ENCODE peak calls at places on chromosomes 2 and 18, in seven cellular contexts. P is choroid plexus epithelial cell, K is psoas muscle, M is astrocyte of the cerebellum, Z is cardiac muscle cell, H is MG63, I is mesenchymal stem cell. E is an unnamed sample.

GRCh38 chr2:162324953-162325352 is 6.5 kb upstream of the IFIH1 start:
- DNase-seq in I (no peak), M (no peak), Z (no peak), H (no peak), P (no peak), K (no peak), E (no peak)

GRCh38 chr2:241008711-241009121 is 10.3 kb downstream of the SNED1 start:
- DNase-seq in I (no peak), P (no peak), K (peak; percentile 32), H (no peak), M (no peak), Z (no peak), E (no peak)

GRCh38 chr2:239012228-239012627 is 164.3 kb downstream of the TWIST2 start:
- DNase-seq in M (no peak), I (no peak), K (no peak), H (no peak), P (no peak), Z (no peak), E (no peak)

GRCh38 chr2:225600444-225600843 is 200.9 kb downstream of the NYAP2 start:
- DNase-seq in M (no peak), K (no peak), H (no peak), P (peak; percentile 78), I (peak; percentile 21), Z (peak; percentile 2), E (no peak)

GRCh38 chr2:59308108-59308507 is 1067.0 kb upstream of the FANCL start:
- DNase-seq in M (no peak), K (no peak), I (no peak), P (no peak), Z (no peak), H (no peak), E (no peak)

GRCh38 chr2:128606837-128607236 is 288.2 kb upstream of the HS6ST1 start:
- DNase-seq in H (no peak), I (no peak), M (no peak), Z (no peak), K (no peak), P (no peak), E (no peak)

GRCh38 chr2:158667567-158667966 is 127.5 kb upstream of the DAPL1 start:
- DNase-seq in I (peak; percentile 16), M (peak; percentile 77), P (peak; percentile 63), K (no peak), Z (peak; percentile 75), H (no peak), E (no peak)

GRCh38 chr2:10658041-10658913 is 31.5 kb downstream of the NOL10 start:
- DNase-seq in M (peak; percentile 90), I (peak; percentile 72), K (no peak), Z (peak; percentile 76), P (peak; percentile 93), H (peak; percentile 57), E (peak; percentile 34)

GRCh38 chr2:65142515-65142914 is 12.6 kb upstream of the RAB1A start:
- DNase-seq in Z (no peak), M (no peak), K (no peak), I (no peak), H (no peak), P (peak; percentile 22), E (no peak)

GRCh38 chr2:240998706-240999000 is 235 bp downstream of the SNED1 start:
- DNase-seq in P (no peak), M (no peak), I (no peak), H (no peak), Z (no peak), K (no peak), E (no peak)

DNA sequence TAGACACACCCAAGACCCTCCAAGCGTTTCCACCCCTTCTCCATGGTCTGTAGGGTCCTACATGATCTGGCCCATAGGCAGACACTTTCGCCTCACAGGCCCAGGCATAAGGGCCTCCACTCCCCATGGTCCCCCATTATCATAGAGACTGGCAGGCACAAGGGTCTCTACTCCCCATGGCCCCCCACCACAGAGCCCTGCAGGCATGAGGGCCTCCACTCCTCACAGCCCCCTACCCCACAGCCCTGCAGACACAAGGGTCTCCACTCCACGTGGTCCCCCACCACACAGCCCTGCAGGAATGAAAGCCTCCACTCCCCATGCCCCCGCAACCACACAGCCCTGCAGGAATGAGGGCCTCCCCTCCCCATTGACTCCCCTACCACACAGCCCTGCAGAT is 159.7 kb upstream of the AGAP1 start:
- DNase-seq in I (no peak), H (no peak), Z (no peak), M (no peak), K (no peak), P (no peak), E (no peak)
- H3K4me3 ChIP-seq in I (no peak overlapping the region), H (no peak overlapping the region), Z (no peak overlapping the region), M (no peak overlapping the region), K (no peak overlapping the region), P (no peak overlapping the region), E (no peak overlapping the region)

DNA sequence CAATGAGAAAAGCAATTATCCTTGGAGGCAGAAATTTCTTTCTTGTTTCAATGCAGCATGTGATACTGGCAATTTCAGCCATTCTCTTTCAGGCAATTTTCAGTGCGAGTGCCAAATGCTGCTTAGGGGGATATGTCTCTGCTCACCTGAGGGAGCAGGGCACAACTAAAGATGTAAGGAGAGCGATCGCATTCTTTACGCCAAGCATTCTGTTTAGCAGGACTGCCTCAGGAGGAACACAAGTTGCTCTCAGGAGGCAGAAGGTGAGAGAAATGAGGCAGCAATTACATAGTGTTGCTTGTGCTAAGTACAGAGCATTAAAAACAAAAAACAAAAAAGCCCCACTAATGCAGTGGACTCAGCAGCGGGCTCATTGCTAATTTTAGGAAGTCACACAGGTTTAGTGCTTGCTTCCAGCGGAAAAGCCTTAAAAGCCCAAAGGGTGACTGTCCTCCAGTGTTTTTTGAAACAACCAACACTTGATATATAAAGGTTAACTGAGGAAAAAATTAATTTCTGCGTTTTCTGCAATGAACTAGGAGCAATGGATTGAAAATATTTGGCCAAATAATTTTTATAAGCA is 116.9 kb downstream of the METTL8 start:
- DNase-seq in K (no peak), M (no peak), Z (no peak), H (no peak), I (no peak), P (no peak), E (no peak)
- H3K4me3 ChIP-seq in K (no peak overlapping the region), M (no peak overlapping the region), Z (no peak overlapping the region), H (no peak overlapping the region), I (no peak overlapping the region), P (no peak overlapping the region), E (no peak overlapping the region)

GRCh38 chr2:190984595-190984994 is 29.4 kb downstream of the STAT1 start:
- DNase-seq in M (peak; percentile 74), H (peak; percentile 73), P (peak; percentile 93), Z (peak; percentile 71), K (no peak), I (no peak), E (no peak)
- H3K4me3 ChIP-seq in M (no peak overlapping the region), H (no peak overlapping the region), P (no peak overlapping the region), Z (no peak overlapping the region), K (no peak overlapping the region), I (no peak overlapping the region), E (no peak overlapping the region)

GRCh38 chr2:28810384-28811285 is at the start of gene SPDYA:
- DNase-seq in H (peak; percentile 64), K (peak; percentile 85), I (peak; percentile 72), P (peak; percentile 80), Z (peak; percentile 81), M (peak; percentile 15), E (no peak)
- H3K4me3 ChIP-seq in H (peak within 1 kb of the TSS; percentile 47), K (peak within 1 kb of the TSS; percentile 72), I (peak within 1 kb of the TSS; percentile 77), P (peak within 1 kb of the TSS; percentile 58), Z (peak within 1 kb of the TSS; percentile 33), M (peak within 1 kb of the TSS; percentile 36), E (peak within 1 kb of the TSS; percentile 51)

GRCh38 chr18:25283769-25284168 is 68.2 kb downstream of the ZNF521 start:
- DNase-seq in H (no peak), I (no peak), M (no peak), P (no peak), K (no peak), Z (no peak), E (no peak)

GRCh38 chr18:25282922-25283703 is 68.9 kb downstream of the ZNF521 start:
- DNase-seq in K (no peak), I (no peak), P (no peak), Z (no peak), M (no peak), H (no peak), E (no peak)

GRCh38 chr18:25284861-25285574 is 66.9 kb downstream of the ZNF521 start:
- DNase-seq in P (peak; percentile 66), Z (peak; percentile 78), M (no peak), H (no peak), K (peak; percentile 62), I (peak; percentile 77), E (peak; percentile 18)

GRCh38 chr18:25282282-25282681 is 69.7 kb downstream of the ZNF521 start:
- DNase-seq in P (no peak), I (no peak), Z (no peak), K (peak; percentile 46), M (no peak), H (no peak), E (no peak)

DNA sequence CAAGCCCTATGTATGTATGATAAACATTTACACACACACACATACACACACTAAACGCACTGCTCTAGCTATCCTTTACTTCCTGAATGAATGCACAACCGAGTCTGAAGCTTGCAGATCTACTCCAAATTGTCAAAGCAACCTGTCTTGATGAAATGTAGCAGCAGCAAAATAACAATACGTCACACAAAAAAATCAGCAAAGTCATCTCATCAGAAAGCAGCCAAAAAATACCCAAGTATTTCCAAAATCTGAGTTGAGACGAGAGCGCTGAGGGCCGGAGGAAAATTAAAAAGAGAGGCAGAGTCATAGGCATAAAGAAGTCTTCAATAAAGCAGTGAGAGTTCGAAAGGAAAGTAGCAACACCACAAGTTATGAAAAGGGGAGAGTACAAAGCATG is 67.7 kb downstream of the ZNF521 start:
- DNase-seq in P (no peak), Z (no peak), K (no peak), M (no peak), H (no peak), I (no peak), E (no peak)
- H3K4me3 ChIP-seq in P (no peak overlapping the region), Z (no peak overlapping the region), K (peak overlapping the region; percentile 29), M (no peak overlapping the region), H (no peak overlapping the region), I (peak overlapping the region; percentile 72), E (no peak overlapping the region)

GRCh38 chr18:76488190-76488589 is 6.9 kb downstream of the ZNF516 start:
- DNase-seq in I (no peak), Z (peak; percentile 87), K (peak; percentile 53), M (no peak), P (peak; percentile 54), H (no peak), E (no peak)
- H3K4me3 ChIP-seq in I (peak overlapping the region; percentile 38), Z (no peak overlapping the region), K (no peak overlapping the region), M (no peak overlapping the region), P (no peak overlapping the region), H (no peak overlapping the region), E (no peak overlapping the region)

DNA sequence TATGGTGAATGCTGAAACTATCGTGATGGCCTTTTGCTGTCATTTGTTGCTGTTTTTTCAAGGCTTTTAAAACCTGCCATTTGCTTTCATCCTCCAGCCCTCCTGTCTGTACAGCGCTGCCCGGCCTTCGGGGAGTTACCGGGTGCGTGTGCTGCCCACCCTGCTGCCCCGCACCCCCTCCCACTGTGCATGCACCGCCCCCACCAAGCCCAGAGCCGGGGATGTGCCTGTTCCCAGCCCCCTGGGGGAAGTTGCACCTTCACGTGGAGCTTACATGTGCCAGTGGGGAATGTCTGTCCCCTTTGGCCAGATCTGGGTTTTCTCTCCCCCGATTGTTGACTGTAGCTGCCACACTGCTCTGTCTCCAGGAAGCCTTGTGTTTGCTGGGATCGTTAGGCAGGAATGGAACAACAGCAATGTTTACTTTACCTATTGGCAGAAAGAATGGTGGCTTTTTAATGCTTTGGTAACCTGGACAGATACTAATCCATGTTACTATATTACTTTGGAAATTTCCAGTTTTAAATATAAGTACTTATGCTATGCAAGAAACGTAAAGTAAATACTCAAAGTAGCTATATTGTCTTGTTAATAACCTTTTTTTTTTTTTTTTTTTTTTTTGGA is 64.8 kb upstream of the RBM44 start:
- DNase-seq in H (no peak), I (peak; percentile 65), K (no peak), Z (no peak), M (no peak), P (no peak), E (no peak)
- H3K4me3 ChIP-seq in H (no peak overlapping the region), I (no peak overlapping the region), K (peak overlapping the region; percentile 31), Z (no peak overlapping the region), M (no peak overlapping the region), P (no peak overlapping the region), E (no peak overlapping the region)

GRCh38 chr2:153106802-153107477 is 371.6 kb downstream of the RPRM start:
- DNase-seq in P (no peak), H (no peak), I (no peak), Z (no peak), K (no peak), M (no peak), E (no peak)
- H3K4me3 ChIP-seq in P (no peak overlapping the region), H (no peak overlapping the region), I (peak overlapping the region; percentile 60), Z (no peak overlapping the region), K (no peak overlapping the region), M (no peak overlapping the region), E (no peak overlapping the region)

E was measured in BJ.